ENCODE peak calls at places on chromosomes 4 and X, in six cellular contexts. Y is esophagus muscularis mucosa, D is IMR-90, L is cardiac muscle cell, G is astrocyte of the cerebellum, E is mammary epithelial cell. J is an unnamed sample.

GRCh38 chr4:163611784-163612445 is 117.4 kb downstream of the TMA16 start:
- DNase-seq in Y (no peak), D (no peak), L (no peak), G (no peak), E (no peak), J (no peak)

GRCh38 chr4:186810613-186811150 is 87.0 kb upstream of the FAT1 start:
- DNase-seq in Y (no peak), D (no peak), L (no peak), G (no peak), E (no peak), J (no peak)

GRCh38 chrX:26651755-26652154 is 435.8 kb downstream of the MAGEB5 start:
- DNase-seq in Y (no peak), D (no peak), L (no peak), G (no peak), E (no peak), J (peak)

GRCh38 chr4:75990129-75990528 is 616 bp downstream of the SDAD1 start:
- DNase-seq in Y (peak), D (peak), L (peak), G (no peak), E (peak), J (peak)

GRCh38 chrX:134626434-134626833 is 31.8 kb downstream of the PLAC1 start:
- DNase-seq in Y (no peak), D (no peak), L (no peak), G (no peak), E (peak), J (peak)

GRCh38 chrX:118156953-118157608 is 40.5 kb upstream of the KLHL13 start:
- DNase-seq in Y (no peak), D (no peak), L (no peak), G (no peak), E (no peak), J (no peak)

GRCh38 chr4:166042510-166043055 is 169.5 kb downstream of the TLL1 start:
- DNase-seq in Y (no peak), D (no peak), L (no peak), G (no peak), E (no peak), J (peak)

GRCh38 chr4:181372014-181372413 is 871.2 kb upstream of the TENM3 start:
- DNase-seq in Y (no peak), D (no peak), L (no peak), G (no peak), E (no peak), J (no peak)

GRCh38 chrX:16822723-16823122 is 36.5 kb downstream of the TXLNG start:
- DNase-seq in Y (no peak), D (peak), L (peak), G (no peak), E (peak), J (peak)

GRCh38 chrX:115958687-115959359 is 211.7 kb upstream of the AGTR2 start:
- DNase-seq in Y (no peak), D (no peak), L (no peak), G (no peak), E (peak), J (peak)

GRCh38 chr4:178240891-178241290 is 798.7 kb upstream of the AGA start:
- DNase-seq in Y (no peak), D (no peak), L (no peak), G (no peak), E (no peak), J (no peak)

GRCh38 chr4:165207016-165207430 is 338 bp upstream of the KLHL2 start:
- DNase-seq in Y (no peak), D (peak), L (peak), G (no peak), E (peak), J (peak)

GRCh38 chr4:86294883-86295282 is 65.0 kb downstream of the MAPK10 start:
- DNase-seq in Y (no peak), D (no peak), L (no peak), G (no peak), E (no peak), J (peak)

GRCh38 chr4:2592572-2592971 is 56.1 kb downstream of the FAM193A start:
- DNase-seq in Y (no peak), D (no peak), L (no peak), G (no peak), E (no peak), J (no peak)

GRCh38 chr4:179880756-179881155 is 2362.4 kb upstream of the TENM3 start:
- DNase-seq in Y (no peak), D (peak), L (no peak), G (no peak), E (no peak), J (peak)

GRCh38 chrX:116873678-116874077 is 410.9 kb upstream of the CT83 start:
- DNase-seq in Y (no peak), D (no peak), L (no peak), G (no peak), E (peak), J (peak)

GRCh38 chr4:44016582-44017421 is 431.8 kb downstream of the KCTD8 start:
- DNase-seq in Y (no peak), D (peak), L (no peak), G (no peak), E (no peak), J (no peak)

GRCh38 chr4:123995939-123996338 is 599.3 kb downstream of the SPRY1 start:
- DNase-seq in Y (no peak), D (peak), L (peak), G (peak), E (peak), J (peak)

GRCh38 chrX:104310084-104310483 is 55.4 kb upstream of the ESX1 start:
- DNase-seq in Y (no peak), D (peak), L (peak), G (no peak), E (peak), J (peak)

GRCh38 chrX:53294024-53294648 is 12.8 kb upstream of the IQSEC2 start:
- DNase-seq in Y (no peak), D (peak), L (peak), G (no peak), E (no peak), J (peak)

GRCh38 chr4:26272654-26273307 is 48.0 kb upstream of the RBPJ start:
- DNase-seq in Y (no peak), D (no peak), L (no peak), G (no peak), E (no peak), J (no peak)

GRCh38 chr4:24973471-24974251 is 57.1 kb downstream of the LGI2 start:
- DNase-seq in Y (no peak), D (peak), L (no peak), G (peak), E (peak), J (peak)

GRCh38 chr4:139245590-139245989 is 34.4 kb downstream of the MGARP start:
- DNase-seq in Y (no peak), D (peak), L (peak), G (no peak), E (no peak), J (no peak)

GRCh38 chrX:132615396-132616131 is 126.7 kb upstream of the MBNL3 start:
- DNase-seq in Y (no peak), D (peak), L (peak), G (no peak), E (peak), J (peak)

GRCh38 chrX:42128020-42128419 is 204.7 kb upstream of the CASK start:
- DNase-seq in Y (no peak), D (no peak), L (no peak), G (no peak), E (no peak), J (no peak)

GRCh38 chr4:78410651-78411050 is 140.9 kb upstream of the ANXA3 start:
- DNase-seq in Y (no peak), D (no peak), L (no peak), G (no peak), E (no peak), J (no peak)

GRCh38 chrX:101257448-101258259 is 33.5 kb downstream of the TAF7L start:
- DNase-seq in Y (no peak), D (peak), L (peak), G (no peak), E (no peak), J (no peak)

GRCh38 chr4:11138964-11139363 is 289.7 kb downstream of the HS3ST1 start:
- DNase-seq in Y (no peak), D (no peak), L (no peak), G (no peak), E (no peak), J (no peak)

GRCh38 chr4:43425206-43425605 is 532.7 kb downstream of the GRXCR1 start:
- DNase-seq in Y (no peak), D (no peak), L (no peak), G (no peak), E (peak), J (peak)

GRCh38 chr4:123516576-123516975 is 120.0 kb downstream of the SPRY1 start:
- DNase-seq in Y (no peak), D (no peak), L (no peak), G (no peak), E (no peak), J (no peak)

GRCh38 chrX:38214551-38214950 is 6.1 kb downstream of the SRPX start:
- DNase-seq in Y (no peak), D (peak), L (no peak), G (no peak), E (peak), J (peak)

GRCh38 chrX:65745992-65746391 is 78.5 kb downstream of the MSN start:
- DNase-seq in Y (no peak), D (no peak), L (peak), G (no peak), E (no peak), J (peak)

GRCh38 chrX:3576886-3577516 is 136.4 kb downstream of the PRKX start:
- DNase-seq in Y (no peak), D (peak), L (peak), G (no peak), E (no peak), J (no peak)

GRCh38 chr4:103375278-103375677 is 177.1 kb upstream of the CENPE start:
- DNase-seq in Y (no peak), D (peak), L (peak), G (no peak), E (peak), J (peak)

GRCh38 chr4:2402053-2402452 is 16.4 kb downstream of the ZFYVE28 start:
- DNase-seq in Y (peak), D (no peak), L (peak), G (no peak), E (peak), J (peak)

GRCh38 chr4:83010111-83010521 is 507 bp downstream of the LIN54 start:
- DNase-seq in Y (no peak), D (peak), L (peak), G (no peak), E (peak), J (peak)

GRCh38 chr4:74623041-74623440 is 171.3 kb downstream of the BTC start:
- DNase-seq in Y (no peak), D (peak), L (peak), G (peak), E (peak), J (peak)

GRCh38 chrX:48761674-48762471 is at the start of gene GLOD5:
- DNase-seq in Y (no peak), D (no peak), L (peak), G (no peak), E (peak), J (peak)

GRCh38 chr4:15163284-15163645 is 161.0 kb downstream of the CPEB2 start:
- DNase-seq in Y (no peak), D (no peak), L (peak), G (no peak), E (no peak), J (no peak)

GRCh38 chr4:15161439-15161838 is 159.2 kb downstream of the CPEB2 start:
- DNase-seq in Y (peak), D (no peak), L (no peak), G (no peak), E (no peak), J (no peak)

GRCh38 chr4:15162046-15162445 is 159.8 kb downstream of the CPEB2 start:
- DNase-seq in Y (no peak), D (no peak), L (no peak), G (no peak), E (no peak), J (no peak)

GRCh38 chr4:15164571-15164970 is 162.3 kb downstream of the CPEB2 start:
- DNase-seq in Y (no peak), D (peak), L (no peak), G (no peak), E (peak), J (peak)

GRCh38 chr4:15162465-15163283 is 160.4 kb downstream of the CPEB2 start:
- DNase-seq in Y (no peak), D (peak), L (peak), G (peak), E (no peak), J (peak)
- TF ChIP-seq CTCF in Y (peak), D (peak), L (peak), G (peak), E (peak), J (peak)

GRCh38 chrX:47649302-47649701 is 1.1 kb downstream of the ELK1 start:
- DNase-seq in Y (no peak), D (no peak), L (peak), G (no peak), E (no peak), J (no peak)
- H3K4me3 ChIP-seq in Y (peak), D (peak), L (peak), G (peak), E (peak), J (peak)

DNA sequence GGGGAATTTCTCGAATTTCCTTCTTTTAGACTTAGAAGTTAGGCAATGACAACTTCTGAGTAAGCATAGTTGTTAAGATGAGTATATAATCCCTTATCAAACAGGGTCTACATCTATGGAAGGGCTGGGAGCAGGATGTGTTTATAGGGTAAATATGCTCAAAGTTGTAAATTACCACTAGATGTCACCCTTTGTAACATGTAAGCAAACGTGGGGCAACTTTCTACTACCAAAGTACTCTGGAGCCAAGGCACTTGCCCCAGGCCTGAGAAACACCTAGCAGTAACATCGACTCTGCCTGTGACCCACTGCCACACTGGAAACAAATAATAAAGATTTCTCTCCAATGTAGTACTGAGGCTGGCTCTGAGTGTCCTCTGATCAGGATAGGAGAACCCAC is 444.6 kb downstream of the IQCM start:
- DNase-seq in Y (no peak), D (peak), L (peak), G (peak), E (peak), J (peak)
- TF ChIP-seq CTCF in Y (peak), D (peak), L (peak), G (peak), E (peak), J (peak)

DNA sequence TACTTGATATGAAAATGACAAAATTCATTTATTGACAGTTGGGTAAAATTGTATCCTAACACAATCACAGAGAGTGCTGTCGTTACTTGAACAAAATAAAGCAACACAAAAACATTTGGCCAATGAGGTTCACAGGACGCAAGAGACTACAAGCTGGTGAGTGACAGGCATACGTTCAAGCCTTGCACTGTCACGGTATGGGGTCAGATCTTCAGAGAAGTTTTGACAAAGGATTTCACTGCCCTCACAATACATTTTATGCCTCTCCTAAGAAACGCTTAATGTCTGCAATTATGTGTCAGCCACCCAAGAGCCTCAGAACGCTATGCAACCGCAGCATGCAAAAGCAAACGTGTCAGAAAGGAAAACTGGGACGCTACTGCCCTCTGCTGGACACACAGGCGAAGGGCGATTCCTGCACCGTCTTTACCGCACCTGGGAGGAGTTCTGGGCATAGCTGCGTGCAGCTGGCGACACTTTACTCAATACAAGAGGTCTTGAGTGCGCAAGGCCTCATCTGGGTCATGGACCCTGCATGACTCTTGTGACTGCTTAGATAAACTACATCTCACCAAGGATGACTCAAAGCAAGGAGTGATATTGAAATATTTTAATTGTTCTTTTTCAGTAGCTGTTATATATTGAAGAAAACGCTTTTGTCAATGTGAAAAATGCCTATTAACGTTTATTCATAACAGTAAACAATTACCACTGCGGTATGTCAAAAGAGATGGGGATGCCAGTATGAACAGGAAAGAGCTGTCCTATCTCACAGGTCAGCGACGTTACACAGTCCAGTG is 147.7 kb upstream of the FRG1 start:
- DNase-seq in Y (no peak), D (peak), L (peak), G (peak), E (peak), J (peak)
- H3K4me3 ChIP-seq in Y (no peak), D (no peak), L (no peak), G (no peak), E (no peak), J (no peak)

GRCh38 chr4:88792268-88792781 is 94.7 kb upstream of the NAP1L5 start:
- DNase-seq in Y (no peak), D (peak), L (peak), G (no peak), E (peak), J (peak)
- TF ChIP-seq CTCF in Y (no peak), D (no peak), L (no peak), G (no peak), E (no peak), J (no peak)

GRCh38 chr4:150126880-150127236 is 48.6 kb downstream of the DCLK2 start:
- DNase-seq in Y (no peak), D (peak), L (peak), G (peak), E (peak), J (peak)
- H3K4me3 ChIP-seq in Y (no peak), D (no peak), L (no peak), G (no peak), E (no peak), J (no peak)